ENCODE peak calls at places on chromosomes 12 and 14, in ten cellular contexts. F, I, Z, G, V, U, B, A, D and M are unnamed samples.

GRCh38 chr14:30450620-30451019 is 108.3 kb upstream of the G2E3 start:
- DNase-seq in I (no peak), Z (no peak), B (no peak), F (no peak), D (no peak), V (peak), A (no peak), U (no peak), G (no peak), M (no peak)

GRCh38 chr12:70317781-70318180 is 48.3 kb upstream of the KCNMB4 start:
- DNase-seq in F (no peak), Z (no peak), A (no peak), D (no peak), G (no peak), U (peak), V (no peak), B (no peak), I (no peak), M (no peak)

GRCh38 chr14:56144176-56144575 is 26.0 kb downstream of the PELI2 start:
- DNase-seq in U (no peak), V (no peak), G (no peak), I (no peak), F (no peak), B (no peak), Z (no peak), D (no peak), A (no peak), M (no peak)

GRCh38 chr12:65568517-65568916 is 255.8 kb upstream of the HMGA2 start:
- DNase-seq in F (no peak), V (no peak), I (peak), A (no peak), U (no peak), B (no peak), D (no peak), Z (no peak), G (no peak), M (no peak)

GRCh38 chr12:49455506-49455905 is 83.3 kb upstream of the KCNH3 start:
- DNase-seq in U (no peak), B (no peak), F (no peak), D (no peak), V (no peak), I (no peak), A (no peak), G (no peak), Z (no peak), M (no peak)

GRCh38 chr12:92210062-92210461 is 64.4 kb upstream of the BTG1 start:
- DNase-seq in V (no peak), B (no peak), Z (no peak), G (no peak), U (no peak), I (no peak), A (no peak), D (no peak), F (no peak), M (no peak)

GRCh38 chr14:86296173-86296572 is 766.2 kb downstream of the FLRT2 start:
- DNase-seq in F (no peak), G (no peak), A (no peak), V (peak), D (no peak), B (no peak), Z (peak), U (no peak), I (peak), M (no peak)

GRCh38 chr12:132723015-132723763 is 12.5 kb downstream of the PGAM5 start:
- DNase-seq in A (no peak), I (peak), F (no peak), Z (no peak), G (no peak), B (no peak), V (no peak), D (no peak), U (no peak), M (no peak)

GRCh38 chr14:71467419-71467818 is 464.8 kb upstream of the RGS6 start:
- DNase-seq in F (no peak), U (no peak), A (no peak), Z (peak), V (no peak), B (no peak), G (no peak), D (no peak), I (peak), M (no peak)

GRCh38 chr12:104701756-104702155 is 245.0 kb downstream of the CHST11 start:
- DNase-seq in B (no peak), D (no peak), V (no peak), Z (no peak), G (no peak), U (no peak), A (no peak), F (no peak), I (no peak), M (no peak)

GRCh38 chr14:69796797-69797500 is at the start of gene SLC10A1:
- DNase-seq in U (no peak), V (no peak), B (no peak), I (no peak), G (no peak), D (no peak), F (no peak), Z (peak), A (no peak), M (no peak)

GRCh38 chr12:105220929-105221290 is 15.1 kb downstream of the APPL2 start:
- DNase-seq in B (no peak), Z (no peak), U (no peak), A (no peak), D (no peak), F (no peak), I (no peak), G (no peak), V (no peak), M (no peak)

GRCh38 chr12:6946033-6946919 is 2.5 kb downstream of the C12orf57 start:
- DNase-seq in U (no peak), B (peak), D (peak), Z (no peak), G (no peak), V (peak), I (no peak), F (peak), A (peak), M (peak)

GRCh38 chr12:12836571-12836970 is 23.4 kb downstream of the DDX47 start:
- DNase-seq in B (no peak), U (no peak), D (no peak), V (no peak), Z (no peak), A (no peak), F (no peak), G (no peak), I (no peak), M (no peak)

GRCh38 chr12:100716949-100717732 is 77.4 kb upstream of the ANO4 start:
- DNase-seq in Z (peak), D (no peak), G (no peak), V (peak), A (no peak), F (no peak), U (no peak), I (peak), B (peak), M (peak)